ENCODE peak calls at places on chromosomes 6 and 20, in nine cellular contexts. I is fibroblast of lung; A is mesenchymal stem cell; E is CD8-positive, alpha-beta T cell; K is aorta; B is heart left ventricle; C is tibial artery; Q is Panc1; R is GM23338. L is an unnamed sample.

GRCh38 chr6:166365806-166366205 is 16.9 kb downstream of the MPC1 start:
- DNase-seq in B (no peak), K (no peak), E (no peak), Q (no peak), I (peak), R (peak), A (no peak), C (no peak), L (no peak)

GRCh38 chr20:63176448-63177133 is 39.3 kb downstream of the YTHDF1 start:
- DNase-seq in Q (no peak), A (peak), R (peak), I (no peak), C (no peak), E (no peak), B (no peak), K (no peak), L (no peak)

GRCh38 chr20:63652192-63652980 is 838 bp downstream of the STMN3 start:
- DNase-seq in K (no peak), I (peak), A (no peak), B (peak), E (peak), C (no peak), Q (no peak), R (peak), L (no peak)

GRCh38 chr20:32110173-32110704 is 725 bp downstream of the TM9SF4 start:
- DNase-seq in E (no peak), Q (no peak), K (no peak), A (no peak), R (no peak), B (no peak), I (no peak), C (no peak), L (peak)

GRCh38 chr6:149896491-149896890 is 1.4 kb downstream of the RAET1E start:
- DNase-seq in K (peak), E (no peak), B (no peak), R (no peak), C (peak), A (peak), Q (no peak), I (peak), L (no peak)

GRCh38 chr6:30378290-30378937 is 33.5 kb downstream of the RPP21 start:
- DNase-seq in K (no peak), B (no peak), Q (no peak), A (peak), I (peak), R (peak), E (no peak), C (no peak), L (no peak)

GRCh38 chr6:149766156-149766768 is 16.7 kb downstream of the PCMT1 start:
- DNase-seq in C (no peak), R (no peak), A (no peak), Q (no peak), K (no peak), I (peak), E (no peak), B (no peak), L (peak)

GRCh38 chr6:5061152-5061551 is 24.0 kb upstream of the PPP1R3G start:
- DNase-seq in B (no peak), R (no peak), I (no peak), E (no peak), Q (no peak), A (no peak), K (no peak), C (no peak), L (no peak)

GRCh38 chr6:31060162-31060561 is 49.9 kb downstream of the MUC22 start:
- DNase-seq in B (no peak), C (no peak), A (no peak), Q (no peak), I (no peak), E (no peak), R (no peak), K (no peak), L (no peak)

GRCh38 chr20:17503501-17504325 is 27.5 kb downstream of the BFSP1 start:
- DNase-seq in E (no peak), Q (no peak), R (no peak), A (no peak), B (no peak), I (no peak), C (no peak), K (no peak), L (no peak)

GRCh38 chr6:154509421-154510143 is 903 bp downstream of the CNKSR3 start:
- DNase-seq in A (peak), E (no peak), Q (no peak), K (peak), R (peak), C (peak), B (peak), I (peak), L (peak)

GRCh38 chr20:40738976-40739375 is 49.9 kb upstream of the MAFB start:
- DNase-seq in A (no peak), C (no peak), R (no peak), Q (no peak), E (no peak), I (no peak), K (no peak), B (no peak), L (no peak)

GRCh38 chr6:66103954-66104353 is 396.9 kb upstream of the EYS start:
- DNase-seq in I (no peak), A (peak), R (no peak), B (no peak), Q (no peak), K (no peak), C (no peak), E (no peak), L (no peak)

GRCh38 chr6:75445738-75446137 is 47.9 kb downstream of the FILIP1 start:
- DNase-seq in B (no peak), I (no peak), A (no peak), C (no peak), R (no peak), E (no peak), K (no peak), Q (no peak), L (no peak)

GRCh38 chr6:137051790-137052472 is 7.2 kb upstream of the IL20RA start:
- DNase-seq in A (peak), Q (no peak), B (no peak), E (no peak), I (no peak), R (no peak), C (no peak), K (no peak), L (no peak)

GRCh38 chr6:157099912-157100593 is 223.3 kb downstream of the TMEM242 start:
- DNase-seq in A (no peak), B (no peak), C (no peak), R (no peak), E (peak), K (no peak), I (peak), Q (no peak), L (no peak)

GRCh38 chr20:19937651-19938420 is 79.3 kb upstream of the NAA20 start:
- DNase-seq in I (no peak), K (no peak), R (no peak), E (no peak), A (no peak), B (no peak), C (no peak), Q (no peak), L (no peak)

GRCh38 chr6:108895591-108895990 is 47.4 kb downstream of the ARMC2 start:
- DNase-seq in Q (no peak), A (peak), I (peak), E (no peak), K (no peak), B (no peak), C (no peak), R (no peak), L (no peak)

GRCh38 chr20:33852971-33853813 is 42.0 kb downstream of the CHMP4B start:
- DNase-seq in B (no peak), Q (no peak), C (no peak), A (no peak), K (no peak), R (no peak), E (peak), I (peak), L (no peak)

GRCh38 chr6:148523051-148523450 is 180.4 kb downstream of the SASH1 start:
- DNase-seq in B (no peak), E (no peak), C (no peak), Q (no peak), R (no peak), A (peak), I (peak), K (no peak), L (no peak)

GRCh38 chr6:126123226-126123625 is 136.9 kb downstream of the TRMT11 start:
- DNase-seq in B (no peak), I (no peak), A (peak), R (no peak), Q (no peak), E (no peak), C (no peak), K (no peak), L (no peak)

GRCh38 chr6:106377061-106377540 is 16.6 kb downstream of the CRYBG1 start:
- DNase-seq in C (no peak), B (no peak), Q (no peak), R (no peak), I (peak), K (no peak), A (no peak), E (no peak), L (no peak)

GRCh38 chr6:137638926-137639706 is 144.9 kb upstream of the OLIG3 start:
- DNase-seq in A (no peak), K (no peak), I (peak), R (no peak), Q (no peak), B (no peak), E (no peak), C (no peak), L (no peak)

GRCh38 chr6:7172605-7173185 is 64.9 kb downstream of the RREB1 start:
- DNase-seq in B (no peak), Q (no peak), R (no peak), K (no peak), I (peak), C (peak), A (no peak), E (no peak), L (no peak)

GRCh38 chr6:135233676-135234491 is 52.8 kb downstream of the MYB start:
- DNase-seq in E (no peak), B (no peak), K (no peak), A (peak), C (no peak), I (no peak), Q (no peak), R (no peak), L (no peak)

GRCh38 chr6:30678964-30679726 is 6.3 kb upstream of the DHX16 start:
- DNase-seq in C (peak), I (peak), R (peak), K (peak), Q (no peak), E (peak), B (peak), A (peak), L (peak)

GRCh38 chr6:96990462-96990861 is 65.9 kb downstream of the KLHL32 start:
- DNase-seq in B (no peak), C (no peak), K (no peak), E (no peak), Q (no peak), R (no peak), I (no peak), A (no peak), L (no peak)

GRCh38 chr6:46144270-46144669 is 14.5 kb downstream of the ENPP4 start:
- DNase-seq in I (no peak), Q (no peak), K (no peak), C (no peak), A (no peak), B (no peak), R (no peak), E (no peak), L (no peak)
- H3K27ac ChIP-seq in I (no peak), Q (no peak), K (no peak), C (no peak), A (no peak), B (no peak), R (no peak), E (no peak), L (no peak)

GRCh38 chr6:151813858-151814257 is 6.4 kb downstream of the ESR1 start:
- DNase-seq in E (no peak), I (no peak), Q (no peak), C (no peak), B (no peak), K (no peak), R (peak), A (no peak), L (no peak)
- H3K4me3 ChIP-seq in E (no peak), I (no peak), Q (no peak), C (no peak), B (no peak), K (no peak), R (no peak), A (no peak), L (no peak)

DNA sequence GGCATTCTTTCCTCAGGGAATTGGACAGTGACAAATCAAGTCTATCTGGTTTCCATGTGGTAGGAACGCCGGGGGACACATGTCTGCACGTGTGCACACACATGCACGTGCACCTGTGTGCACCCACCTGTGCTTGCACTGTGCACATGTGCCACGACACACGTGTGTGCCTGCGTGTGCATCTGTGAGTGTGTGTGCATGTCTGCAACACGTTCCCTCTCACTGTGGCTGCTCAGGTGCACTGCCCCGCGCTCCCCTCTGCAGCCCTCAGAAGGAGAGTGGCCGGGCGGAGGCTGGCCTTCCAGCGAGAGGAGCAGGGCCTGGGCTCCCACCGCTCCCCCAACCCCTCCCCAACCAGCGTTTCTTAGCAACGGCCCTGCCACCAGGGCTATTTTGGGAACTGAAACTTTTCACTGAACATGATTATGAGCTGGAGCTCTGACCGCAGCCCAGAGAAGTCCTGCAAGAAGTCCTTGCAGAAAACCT is 147.8 kb downstream of the PHACTR3 start:
- DNase-seq in R (no peak), A (no peak), E (no peak), I (no peak), K (peak), C (no peak), Q (no peak), B (peak), L (peak)
- H3K27ac ChIP-seq in R (no peak), A (no peak), E (no peak), I (no peak), K (no peak), C (no peak), Q (no peak), B (no peak), L (no peak)

DNA sequence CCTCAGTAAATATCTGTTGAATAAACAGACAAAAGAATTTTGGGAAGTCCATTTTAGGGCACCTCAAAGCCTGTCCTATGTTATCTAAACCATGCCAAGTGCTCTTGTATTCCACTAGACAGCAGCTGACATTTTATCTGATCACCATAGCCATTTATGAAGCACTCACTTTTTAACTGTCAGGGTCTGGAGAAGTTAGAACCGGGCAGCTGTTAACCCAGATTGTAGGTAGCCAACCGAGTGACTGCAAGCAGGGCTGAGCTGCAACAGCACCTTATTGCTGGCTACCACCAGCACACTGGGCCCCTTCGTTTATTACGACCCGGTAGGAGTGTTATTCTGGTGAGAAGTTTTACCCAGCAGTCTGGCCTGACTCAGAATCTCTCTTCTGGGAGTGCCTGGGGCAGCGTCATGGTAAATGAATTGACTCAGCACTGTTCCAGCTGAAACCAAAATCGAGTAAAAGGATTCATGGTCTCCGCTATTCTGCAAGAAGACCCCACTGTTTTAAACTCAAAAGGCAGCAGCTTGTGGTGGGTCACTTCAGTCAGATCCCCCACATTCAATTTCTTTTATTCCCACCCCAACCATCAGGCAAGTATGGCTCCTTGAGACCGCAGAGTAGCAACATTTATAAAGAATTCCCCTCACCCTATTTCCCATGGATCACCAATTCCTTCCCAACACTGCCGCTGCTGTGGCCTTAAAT is 1.7 kb downstream of the UBE2V1 start:
- DNase-seq in R (no peak), B (no peak), C (no peak), E (no peak), A (peak), I (peak), Q (no peak), K (no peak), L (no peak)
- H3K4me3 ChIP-seq in R (peak), B (peak), C (peak), E (peak), A (peak), I (peak), Q (peak), K (no peak), L (peak)

GRCh38 chr6:41093729-41094128 is 21.0 kb downstream of the NFYA start:
- DNase-seq in C (no peak), K (no peak), R (no peak), Q (no peak), I (peak), E (no peak), B (no peak), A (peak), L (no peak)

GRCh38 chr6:41092421-41093140 is 19.8 kb downstream of the NFYA start:
- DNase-seq in K (no peak), R (peak), A (peak), E (no peak), I (peak), C (no peak), B (no peak), Q (no peak), L (no peak)

GRCh38 chr6:41100871-41101287 is 28.1 kb downstream of the NFYA start:
- DNase-seq in I (no peak), C (no peak), R (peak), E (no peak), Q (no peak), A (no peak), K (peak), B (no peak), L (no peak)

GRCh38 chr6:41098366-41098765 is 25.6 kb downstream of the NFYA start:
- DNase-seq in I (peak), R (no peak), Q (no peak), C (no peak), K (no peak), B (no peak), A (no peak), E (no peak), L (no peak)

DNA sequence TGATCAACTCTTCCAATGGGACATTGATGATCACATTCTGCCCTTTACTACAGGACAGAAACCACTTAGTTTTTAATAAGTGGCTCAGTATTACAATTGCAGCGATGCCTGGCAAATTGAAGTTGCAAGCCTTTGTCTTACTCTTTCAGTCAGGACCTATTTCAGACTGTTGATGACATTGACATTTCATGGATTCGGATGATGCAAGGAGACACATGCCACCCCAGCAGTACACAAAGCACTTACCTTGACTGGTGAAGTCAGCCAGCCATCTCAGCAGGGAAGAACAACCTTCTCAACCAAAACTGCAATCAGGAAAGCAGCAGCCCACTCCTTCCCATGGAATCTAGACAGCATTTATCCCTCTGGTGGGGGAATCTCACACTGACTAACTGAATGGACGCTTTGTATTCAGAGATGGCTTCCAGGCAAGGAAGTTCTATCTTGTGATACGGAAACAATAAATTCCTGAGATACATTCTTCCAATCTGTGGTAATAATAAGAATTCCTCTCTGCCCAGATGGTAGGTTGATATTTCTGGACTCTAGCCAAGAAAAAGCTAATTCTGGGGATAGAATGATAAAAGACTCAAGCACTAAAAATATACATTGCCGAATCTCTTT is 24.8 kb downstream of the NFYA start:
- DNase-seq in B (no peak), K (no peak), E (no peak), R (no peak), A (no peak), C (no peak), Q (no peak), I (peak), L (no peak)
- H3K27ac ChIP-seq in B (no peak), K (peak), E (no peak), R (no peak), A (peak), C (peak), Q (no peak), I (no peak), L (no peak)

GRCh38 chr20:38260025-38260377 is 534 bp downstream of the KIAA1755 start:
- DNase-seq in I (peak), K (no peak), E (no peak), Q (no peak), R (peak), C (peak), A (no peak), B (no peak), L (no peak)
- H3K4me3 ChIP-seq in I (peak), K (peak), E (no peak), Q (no peak), R (peak), C (peak), A (peak), B (peak), L (peak)

DNA sequence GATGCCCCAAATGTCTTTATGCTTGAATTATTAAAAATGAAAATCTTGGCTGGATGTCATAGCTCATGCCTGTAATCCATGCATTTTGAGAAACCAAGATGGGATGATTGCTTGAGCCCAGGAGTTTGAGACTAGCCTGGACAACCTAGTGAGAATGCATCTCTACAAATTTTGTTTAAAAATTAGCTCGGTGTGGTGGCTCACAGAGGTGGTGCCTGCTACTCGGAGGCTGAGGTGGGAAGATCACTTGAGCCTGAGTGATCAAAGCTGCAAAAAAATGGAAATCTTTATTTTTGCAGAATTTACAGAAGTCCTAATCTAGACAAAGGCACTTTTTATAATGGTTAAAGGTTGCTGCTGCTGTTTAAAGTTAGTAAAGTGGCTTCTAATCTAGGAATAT is 20.0 kb upstream of the COL19A1 start:
- DNase-seq in A (no peak), R (no peak), K (no peak), B (no peak), I (no peak), C (no peak), Q (no peak), E (no peak), L (no peak)
- H3K27ac ChIP-seq in A (no peak), R (no peak), K (no peak), B (no peak), I (no peak), C (no peak), Q (no peak), E (no peak), L (no peak)

GRCh38 chr6:119076966-119077642 is 1.4 kb downstream of the FAM184A start:
- DNase-seq in B (no peak), C (no peak), Q (no peak), I (no peak), K (no peak), R (no peak), E (no peak), A (no peak), L (no peak)
- H3K4me3 ChIP-seq in B (no peak), C (peak), Q (peak), I (no peak), K (no peak), R (peak), E (peak), A (no peak), L (peak)

L was measured in Peyer's patch.